ENCODE peak calls at places on chromosomes 4 and X, in ten cellular contexts. K is K562, Q is esophagus muscularis mucosa, W is GM12878, B is stomach, O is upper lobe of left lung, F is suprapubic skin, R is tibial nerve, I is H1, S is A549. A is an unnamed sample.

GRCh38 chr4:23728393-23728792 is 161.5 kb downstream of the PPARGC1A start:
- DNase-seq in K (no peak), Q (no peak), W (no peak), B (no peak), O (no peak), F (no peak), R (no peak), I (peak), S (peak), A (no peak)

GRCh38 chr4:156946508-156947197 is 24.9 kb downstream of the PDGFC start:
- DNase-seq in K (no peak), Q (no peak), W (no peak), B (no peak), O (no peak), F (no peak), R (no peak), I (no peak), S (peak), A (no peak)

GRCh38 chrX:79169484-79169883 is 25.0 kb downstream of the GPR174 start:
- DNase-seq in K (no peak), Q (no peak), W (no peak), B (no peak), O (no peak), F (no peak), R (no peak), I (no peak), S (no peak), A (no peak)

GRCh38 chrX:143642426-143642825 is 6.5 kb upstream of the SLITRK4 start:
- DNase-seq in K (no peak), Q (no peak), W (no peak), B (no peak), O (no peak), F (no peak), R (no peak), I (no peak), S (no peak), A (no peak)

GRCh38 chr4:186724048-186724860 is 598 bp upstream of the FAT1 start:
- DNase-seq in K (peak), Q (peak), W (no peak), B (peak), O (peak), F (peak), R (no peak), I (no peak), S (peak), A (peak)

GRCh38 chr4:3526456-3526855 is 5.8 kb downstream of the LRPAP1 start:
- DNase-seq in K (no peak), Q (no peak), W (no peak), B (no peak), O (peak), F (peak), R (no peak), I (no peak), S (no peak), A (peak)

GRCh38 chrX:14915596-14915995 is 42.4 kb downstream of the MOSPD2 start:
- DNase-seq in K (no peak), Q (no peak), W (no peak), B (no peak), O (no peak), F (no peak), R (no peak), I (no peak), S (no peak), A (no peak)

GRCh38 chrX:110795645-110796510 is at the start of gene CHRDL1:
- DNase-seq in K (no peak), Q (no peak), W (no peak), B (no peak), O (peak), F (peak), R (peak), I (no peak), S (peak), A (peak)

GRCh38 chr4:20538922-20539321 is 161.3 kb upstream of the PACRGL start:
- DNase-seq in K (no peak), Q (no peak), W (no peak), B (no peak), O (no peak), F (no peak), R (no peak), I (no peak), S (no peak), A (no peak)

GRCh38 chr4:73864365-73864764 is 4.8 kb upstream of the CXCL1 start:
- DNase-seq in K (no peak), Q (no peak), W (no peak), B (peak), O (no peak), F (no peak), R (no peak), I (no peak), S (no peak), A (no peak)

GRCh38 chr4:5780831-5781480 is 70.0 kb downstream of the EVC start:
- DNase-seq in K (no peak), Q (no peak), W (no peak), B (no peak), O (no peak), F (no peak), R (no peak), I (no peak), S (no peak), A (no peak)

GRCh38 chr4:176360446-176360845 is 40.7 kb downstream of the SPCS3 start:
- DNase-seq in K (no peak), Q (no peak), W (no peak), B (no peak), O (no peak), F (no peak), R (no peak), I (no peak), S (no peak), A (no peak)

GRCh38 chr4:89640620-89641366 is 196.2 kb downstream of the SNCA start:
- DNase-seq in K (no peak), Q (no peak), W (no peak), B (no peak), O (peak), F (peak), R (no peak), I (peak), S (peak), A (peak)

GRCh38 chr4:7402526-7402925 is 32.2 kb downstream of the PSAPL1 start:
- DNase-seq in K (no peak), Q (no peak), W (no peak), B (peak), O (no peak), F (no peak), R (no peak), I (no peak), S (no peak), A (no peak)

GRCh38 chr4:3827616-3828492 is 61.7 kb downstream of the ADRA2C start:
- DNase-seq in K (no peak), Q (no peak), W (no peak), B (peak), O (peak), F (no peak), R (no peak), I (no peak), S (peak), A (peak)

GRCh38 chr4:6448476-6449170 is 23.8 kb downstream of the PPP2R2C start:
- DNase-seq in K (no peak), Q (no peak), W (no peak), B (no peak), O (no peak), F (no peak), R (no peak), I (no peak), S (no peak), A (no peak)

GRCh38 chr4:114349543-114350175 is 248.9 kb upstream of the UGT8 start:
- DNase-seq in K (no peak), Q (no peak), W (no peak), B (no peak), O (no peak), F (no peak), R (no peak), I (no peak), S (no peak), A (no peak)

GRCh38 chr4:56666279-56666678 is 14.8 kb downstream of the HOPX start:
- DNase-seq in K (no peak), Q (no peak), W (no peak), B (no peak), O (no peak), F (no peak), R (no peak), I (no peak), S (no peak), A (no peak)

GRCh38 chr4:183098080-183098722 is 856 bp upstream of the WWC2 start:
- DNase-seq in K (peak), Q (peak), W (no peak), B (peak), O (peak), F (peak), R (peak), I (no peak), S (peak), A (peak)
- TF ChIP-seq EP300 in K (no peak), Q (no peak), W (no peak), B (no peak), O (no peak), F (no peak), R (no peak), I (no peak), S (no peak), A (no peak)

GRCh38 chrX:3345281-3346081 is 971 bp downstream of the MXRA5 start:
- DNase-seq in K (no peak), Q (no peak), W (no peak), B (peak), O (peak), F (no peak), R (no peak), I (no peak), S (no peak), A (peak)
- TF ChIP-seq POLR2A in K (no peak), Q (no peak), W (no peak), B (no peak), O (no peak), F (no peak), R (no peak), I (peak), S (no peak), A (no peak)

GRCh38 chr4:38314663-38315062 is 349.3 kb upstream of the KLF3 start:
- DNase-seq in K (no peak), Q (no peak), W (no peak), B (peak), O (no peak), F (no peak), R (no peak), I (no peak), S (no peak), A (no peak)
- TF ChIP-seq CTCF in K (no peak), Q (no peak), W (no peak), B (no peak), O (no peak), F (no peak), R (no peak), I (no peak), S (no peak), A (no peak)

DNA sequence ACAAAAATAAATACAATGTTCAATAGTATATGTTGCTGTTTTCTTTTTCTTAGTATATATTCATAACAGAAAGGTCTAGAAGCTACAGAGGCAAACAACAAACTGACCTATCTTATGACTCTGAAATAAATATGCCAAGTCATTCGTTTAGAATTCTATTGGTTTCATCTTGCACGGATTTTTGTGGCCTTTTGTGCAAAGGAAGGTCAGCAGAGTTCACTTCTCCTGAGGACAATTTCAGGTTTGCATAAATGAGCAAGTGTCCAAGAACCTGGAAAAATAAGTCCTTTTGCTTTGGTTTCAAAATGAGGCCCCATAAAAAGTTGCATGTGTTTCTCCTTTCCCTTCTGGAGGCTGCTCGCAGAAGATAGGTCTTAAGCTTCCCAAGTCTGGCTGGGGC is 156.9 kb downstream of the APBB2 start:
- DNase-seq in K (no peak), Q (no peak), W (no peak), B (no peak), O (no peak), F (no peak), R (no peak), I (no peak), S (no peak), A (no peak)
- TF ChIP-seq EP300 in K (no peak), Q (no peak), W (no peak), B (no peak), O (no peak), F (no peak), R (no peak), I (no peak), S (no peak), A (no peak)

DNA sequence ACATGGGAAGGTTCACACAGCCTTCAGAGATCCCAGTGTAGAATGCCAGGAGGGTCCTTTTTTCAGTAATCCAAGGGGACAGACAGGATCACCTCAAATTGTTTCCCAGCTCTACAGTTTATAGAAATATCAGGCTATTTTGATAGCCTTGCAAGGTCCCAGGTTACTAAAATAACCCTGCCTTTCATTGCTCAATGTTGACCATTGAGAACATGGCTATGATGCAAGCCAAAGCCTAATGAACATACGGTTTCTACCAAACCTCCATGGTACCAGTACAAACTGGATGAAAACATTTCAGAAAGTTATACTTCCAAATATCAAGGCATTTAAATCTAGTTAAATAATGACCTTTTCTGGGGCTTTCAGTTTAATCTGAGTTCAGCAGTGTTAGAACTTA is 151.5 kb downstream of the PLS3 start:
- DNase-seq in K (no peak), Q (no peak), W (no peak), B (no peak), O (no peak), F (no peak), R (no peak), I (no peak), S (no peak), A (no peak)
- TF ChIP-seq POLR2A in K (no peak), Q (no peak), W (no peak), B (no peak), O (no peak), F (no peak), R (no peak), I (no peak), S (no peak), A (no peak)

A was measured in ovary.